ENCODE peak calls at places on chromosomes 16 and 17, in nine cellular contexts. T is coronary artery; P is hepatocyte; H is activated naive CD8-positive, alpha-beta T cell treated with anti-CD3 and anti-CD28 coated beads, Interleukin-2, amount 50 U/mL, for 24 hours; W is 8988T; Z is stimulated activated CD8-positive, alpha-beta memory T cell treated with anti-CD3 and anti-CD28 coated beads, Interleukin-4, amount 100 ng/mL, for 1 hour; S is tibial artery; L is HuH-7; F is H54. A is an unnamed sample.

GRCh38 chr17:6800422-6801027 is 24.5 kb downstream of the FBXO39 start:
- DNase-seq in T (no peak), P (no peak), H (peak), W (peak), Z (no peak), S (no peak), L (no peak), F (no peak), A (no peak)

GRCh38 chr17:83062818-83063671 is 16.4 kb upstream of the METRNL start:
- DNase-seq in T (peak), P (no peak), H (peak), W (no peak), Z (no peak), S (no peak), L (no peak), F (no peak), A (peak)

GRCh38 chr16:80994451-80994850 is 12.2 kb downstream of the CMC2 start:
- DNase-seq in T (no peak), P (no peak), H (no peak), W (no peak), Z (no peak), S (no peak), L (no peak), F (no peak), A (no peak)

GRCh38 chr16:75567911-75568310 is 1.7 kb downstream of the GABARAPL2 start:
- DNase-seq in T (no peak), P (no peak), H (no peak), W (no peak), Z (no peak), S (no peak), L (no peak), F (no peak), A (no peak)

GRCh38 chr16:27819881-27820610 is 243.5 kb downstream of the GSG1L start:
- DNase-seq in T (no peak), P (no peak), H (no peak), W (no peak), Z (no peak), S (no peak), L (no peak), F (no peak), A (no peak)

GRCh38 chr17:72390675-72391501 is 270.1 kb downstream of the SOX9 start:
- DNase-seq in T (no peak), P (no peak), H (no peak), W (no peak), Z (no peak), S (no peak), L (no peak), F (no peak), A (no peak)

GRCh38 chr17:63859257-63859656 is 14.2 kb downstream of the CSH2 start:
- DNase-seq in T (no peak), P (no peak), H (no peak), W (no peak), Z (no peak), S (no peak), L (no peak), F (no peak), A (no peak)

GRCh38 chr17:42266918-42267766 is 9.0 kb downstream of the STAT5B start:
- DNase-seq in T (no peak), P (peak), H (peak), W (no peak), Z (no peak), S (no peak), L (no peak), F (no peak), A (no peak)

GRCh38 chr17:21549107-21549687 is 143.1 kb upstream of the KCNJ18 start:
- DNase-seq in T (no peak), P (no peak), H (peak), W (no peak), Z (no peak), S (no peak), L (no peak), F (no peak), A (no peak)

GRCh38 chr17:55228683-55229192 is 36.0 kb upstream of the HLF start:
- DNase-seq in T (no peak), P (no peak), H (no peak), W (no peak), Z (no peak), S (no peak), L (no peak), F (no peak), A (no peak)

GRCh38 chr17:65261152-65261551 is 124.0 kb downstream of the RGS9 start:
- DNase-seq in T (no peak), P (no peak), H (no peak), W (no peak), Z (no peak), S (no peak), L (no peak), F (no peak), A (no peak)

GRCh38 chr17:8022358-8023038 is 16.4 kb upstream of the ALOX15B start:
- DNase-seq in T (no peak), P (no peak), H (no peak), W (no peak), Z (no peak), S (no peak), L (no peak), F (no peak), A (no peak)

GRCh38 chr16:440627-441026 is 15.2 kb downstream of the RAB11FIP3 start:
- DNase-seq in T (no peak), P (no peak), H (no peak), W (no peak), Z (no peak), S (no peak), L (no peak), F (no peak), A (no peak)

GRCh38 chr17:647340-648197 is 67.1 kb downstream of the VPS53 start:
- DNase-seq in T (no peak), P (no peak), H (no peak), W (no peak), Z (no peak), S (no peak), L (no peak), F (no peak), A (no peak)

GRCh38 chr17:80816241-80817103 is 175.2 kb upstream of the CHMP6 start:
- DNase-seq in T (no peak), P (no peak), H (no peak), W (no peak), Z (no peak), S (peak), L (no peak), F (no peak), A (no peak)

GRCh38 chr16:19008245-19008644 is 24.5 kb downstream of the TMC7 start:
- DNase-seq in T (no peak), P (no peak), H (no peak), W (no peak), Z (no peak), S (no peak), L (no peak), F (no peak), A (no peak)

GRCh38 chr17:50430731-50431130 is 4.7 kb downstream of the ACSF2 start:
- DNase-seq in T (no peak), P (no peak), H (no peak), W (no peak), Z (no peak), S (no peak), L (no peak), F (no peak), A (no peak)

GRCh38 chr17:5714993-5715392 is 130.7 kb upstream of the NLRP1 start:
- DNase-seq in T (no peak), P (no peak), H (no peak), W (no peak), Z (no peak), S (no peak), L (no peak), F (no peak), A (no peak)

GRCh38 chr16:14374451-14375131 is 255.5 kb downstream of the PARN start:
- DNase-seq in T (no peak), P (no peak), H (no peak), W (no peak), Z (no peak), S (no peak), L (no peak), F (no peak), A (no peak)

GRCh38 chr17:46977348-46977747 is 1.7 kb downstream of the RPRML start:
- DNase-seq in T (no peak), P (peak), H (no peak), W (no peak), Z (no peak), S (no peak), L (peak), F (peak), A (peak)

GRCh38 chr17:68822752-68823289 is 132.4 kb downstream of the ABCA8 start:
- DNase-seq in T (no peak), P (no peak), H (no peak), W (no peak), Z (no peak), S (no peak), L (no peak), F (no peak), A (no peak)

GRCh38 chr17:1365445-1366039 is 34.5 kb downstream of the YWHAE start:
- DNase-seq in T (no peak), P (peak), H (peak), W (no peak), Z (no peak), S (peak), L (peak), F (peak), A (peak)

GRCh38 chr16:20611975-20612471 is 35.9 kb upstream of the ACSM2B start:
- DNase-seq in T (peak), P (no peak), H (no peak), W (no peak), Z (no peak), S (peak), L (no peak), F (no peak), A (no peak)

GRCh38 chr17:4587195-4587594 is 2.9 kb downstream of the SMTNL2 start:
- DNase-seq in T (no peak), P (no peak), H (no peak), W (no peak), Z (no peak), S (no peak), L (no peak), F (no peak), A (no peak)

GRCh38 chr17:60141111-60142018 is 8.4 kb upstream of the CA4 start:
- DNase-seq in T (no peak), P (no peak), H (no peak), W (no peak), Z (no peak), S (no peak), L (no peak), F (no peak), A (peak)

GRCh38 chr16:73339821-73340220 is 291.9 kb upstream of the ZFHX3 start:
- DNase-seq in T (no peak), P (no peak), H (no peak), W (no peak), Z (no peak), S (no peak), L (no peak), F (no peak), A (no peak)

GRCh38 chr17:40878044-40878443 is 7.0 kb downstream of the KRT20 start:
- DNase-seq in T (no peak), P (no peak), H (no peak), W (no peak), Z (no peak), S (no peak), L (no peak), F (no peak), A (no peak)

GRCh38 chr17:41324180-41325075 is 8.9 kb upstream of the KRTAP17-1 start:
- DNase-seq in T (no peak), P (peak), H (peak), W (peak), Z (no peak), S (no peak), L (peak), F (no peak), A (no peak)

GRCh38 chr17:73549841-73550430 is 94.3 kb downstream of the SDK2 start:
- DNase-seq in T (no peak), P (no peak), H (no peak), W (no peak), Z (no peak), S (no peak), L (no peak), F (no peak), A (no peak)

GRCh38 chr17:37828313-37829124 is 83.7 kb upstream of the HNF1B start:
- DNase-seq in T (no peak), P (no peak), H (no peak), W (no peak), Z (no peak), S (no peak), L (no peak), F (peak), A (no peak)

GRCh38 chr17:67570797-67571196 is 146.9 kb upstream of the NOL11 start:
- DNase-seq in T (peak), P (no peak), H (no peak), W (no peak), Z (no peak), S (no peak), L (no peak), F (no peak), A (no peak)

GRCh38 chr16:50448981-50449380 is 80.2 kb upstream of the BRD7 start:
- DNase-seq in T (no peak), P (no peak), H (no peak), W (no peak), Z (no peak), S (peak), L (no peak), F (no peak), A (no peak)

GRCh38 chr17:7132511-7133094 is 18.0 kb upstream of the ASGR2 start:
- DNase-seq in T (no peak), P (peak), H (peak), W (no peak), Z (no peak), S (no peak), L (peak), F (no peak), A (peak)

GRCh38 chr17:29573871-29574731 is 5.6 kb downstream of the TP53I13 start:
- DNase-seq in T (no peak), P (no peak), H (no peak), W (no peak), Z (no peak), S (peak), L (no peak), F (no peak), A (peak)

GRCh38 chr17:12007466-12007865 is 10.2 kb upstream of the ZNF18 start:
- DNase-seq in T (no peak), P (no peak), H (no peak), W (no peak), Z (no peak), S (no peak), L (no peak), F (no peak), A (no peak)

GRCh38 chr17:64448665-64449512 is at the start of gene MILR1:
- DNase-seq in T (peak), P (no peak), H (no peak), W (no peak), Z (no peak), S (peak), L (no peak), F (peak), A (no peak)

GRCh38 chr17:39306028-39306427 is 80.3 kb upstream of the STAC2 start:
- DNase-seq in T (no peak), P (no peak), H (no peak), W (no peak), Z (no peak), S (no peak), L (no peak), F (no peak), A (no peak)

GRCh38 chr17:59830007-59830630 is 62.6 kb downstream of the TUBD1 start:
- DNase-seq in T (no peak), P (no peak), H (peak), W (no peak), Z (no peak), S (peak), L (no peak), F (no peak), A (no peak)

GRCh38 chr16:88393034-88393433 is 10.3 kb downstream of the ZNF469 start:
- DNase-seq in T (peak), P (no peak), H (no peak), W (no peak), Z (no peak), S (peak), L (no peak), F (no peak), A (no peak)

A was measured in activated naive CD4-positive, alpha-beta T cell treated with anti-CD3 and anti-CD28 coated beads, Interleukin-2, amount 10 ng/mL, durations not matched to agents 7 days and 5 days.